ENCODE peak calls at places on chromosomes 13 and 19, in nine cellular contexts. N is left ventricle myocardium superior; R is endothelial cell; D is activated CD4-positive, alpha-beta T cell treated with anti-CD3 and anti-CD28 coated beads, Interleukin-2, amount 10 ng/mL, durations not matched to agents 7 days and 5 days; M is ascending aorta; G is SJCRH30; S is GOT3; A is choroid plexus epithelial cell; I is endodermal cell. J is an unnamed sample.

GRCh38 chr19:44202470-44202869 is 9.9 kb upstream of the ZNF227 start:
- DNase-seq in N (no peak), R (no peak), D (no peak), M (no peak), G (no peak), S (no peak), A (peak; percentile 55), I (no peak), J (no peak)

GRCh38 chr13:49225358-49226042 is 5.4 kb downstream of the MLNR start:
- DNase-seq in N (no peak), R (no peak), D (no peak), M (no peak), G (no peak), S (no peak), A (peak; percentile 27), I (no peak), J (no peak)

GRCh38 chr19:14089412-14089661 is 1.2 kb downstream of the SAMD1 start:
- DNase-seq in N (no peak), R (no peak), D (no peak), M (no peak), G (no peak), S (no peak), A (peak; percentile 46), I (peak; percentile 58), J (peak; percentile 11)

GRCh38 chr19:8251025-8251472 is 41.9 kb downstream of the CERS4 start:
- DNase-seq in N (peak; percentile 93), R (no peak), D (no peak), M (peak; percentile 81), G (no peak), S (peak; percentile 32), A (no peak), I (no peak), J (no peak)

GRCh38 chr19:17952041-17952976 is 14.6 kb upstream of the KCNN1 start:
- DNase-seq in N (no peak), R (no peak), D (no peak), M (no peak), G (no peak), S (no peak), A (no peak), I (peak; percentile 68), J (no peak)

GRCh38 chr19:13884726-13885591 is 8.0 kb downstream of the NANOS3 start:
- DNase-seq in N (no peak), R (no peak), D (no peak), M (no peak), G (peak; percentile 52), S (no peak), A (no peak), I (no peak), J (no peak)

GRCh38 chr19:49912965-49913685 is 15.9 kb upstream of the ATF5 start:
- DNase-seq in N (no peak), R (no peak), D (no peak), M (no peak), G (no peak), S (no peak), A (peak; percentile 61), I (peak; percentile 80), J (no peak)

GRCh38 chr19:49157445-49158224 is at the start of gene TRPM4:
- DNase-seq in N (peak; percentile 98), R (peak; percentile 91), D (peak; percentile 49), M (peak; percentile 95), G (peak; percentile 91), S (no peak), A (peak; percentile 79), I (peak; percentile 98), J (peak; percentile 57)

GRCh38 chr13:113275387-113275786 is 21.7 kb upstream of the LAMP1 start:
- DNase-seq in N (no peak), R (peak; percentile 55), D (peak; percentile 44), M (no peak), G (peak; percentile 48), S (no peak), A (peak; percentile 85), I (peak; percentile 87), J (peak; percentile 52)

GRCh38 chr13:72259528-72259927 is 392.5 kb upstream of the DACH1 start:
- DNase-seq in N (no peak), R (no peak), D (no peak), M (no peak), G (no peak), S (no peak), A (no peak), I (no peak), J (no peak)

GRCh38 chr19:4800591-4801081 is 9.1 kb downstream of the FEM1A start:
- DNase-seq in N (peak; percentile 69), R (no peak), D (no peak), M (no peak), G (no peak), S (no peak), A (no peak), I (no peak), J (no peak)

GRCh38 chr13:93847162-93847561 is 620.6 kb downstream of the GPC6 start:
- DNase-seq in N (no peak), R (no peak), D (no peak), M (no peak), G (no peak), S (no peak), A (peak; percentile 83), I (no peak), J (no peak)

J was measured in NCI-H1694.